ENCODE peak calls at places on chromosomes 16 and 17, in six cellular contexts. One of them, this sample, is unnamed. For H3K4me1, the result is how much of the 10 kb centered on the place peaks cover.

GRCh38 chr17:17847726-17848125 is 10.9 kb upstream of the SREBF1 start:
- DNase-seq in mesenchymal stem cell: no peak
- DNase-seq in stomach: no peak
- DNase-seq in MM.1S: no peak
- DNase-seq in cardiac muscle cell: no peak
- DNase-seq in Peyer's patch: no peak
- DNase-seq in this sample: no peak

GRCh38 chr17:32318071-32318470 is 23.9 kb downstream of the C17orf75 start:
- DNase-seq in mesenchymal stem cell: no peak
- DNase-seq in cardiac muscle cell: no peak
- DNase-seq in MM.1S: no peak
- DNase-seq in Peyer's patch: no peak
- DNase-seq in stomach: no peak
- DNase-seq in this sample: no peak

GRCh38 chr16:88810868-88811599 is 694 bp downstream of the APRT start:
- DNase-seq in MM.1S: peak
- DNase-seq in cardiac muscle cell: peak
- DNase-seq in Peyer's patch: peak
- DNase-seq in stomach: peak
- DNase-seq in mesenchymal stem cell: peak
- DNase-seq in this sample: peak

GRCh38 chr17:31444026-31444425 is 52.6 kb downstream of the RAB11FIP4 start:
- DNase-seq in Peyer's patch: no peak
- DNase-seq in mesenchymal stem cell: no peak
- DNase-seq in stomach: no peak
- DNase-seq in MM.1S: no peak
- DNase-seq in cardiac muscle cell: no peak
- DNase-seq in this sample: no peak

GRCh38 chr17:40443196-40443987 is at the start of gene IGFBP4:
- DNase-seq in stomach: peak
- DNase-seq in cardiac muscle cell: peak
- DNase-seq in Peyer's patch: peak
- DNase-seq in mesenchymal stem cell: peak
- DNase-seq in MM.1S: peak
- DNase-seq in this sample: peak

GRCh38 chr17:33674685-33675084 is 381.6 kb upstream of the ASIC2 start:
- DNase-seq in Peyer's patch: peak
- DNase-seq in MM.1S: peak
- DNase-seq in mesenchymal stem cell: peak
- DNase-seq in cardiac muscle cell: peak
- DNase-seq in stomach: peak
- DNase-seq in this sample: peak

GRCh38 chr16:84647830-84648594 is at the start of gene KLHL36:
- DNase-seq in Peyer's patch: peak
- DNase-seq in stomach: peak
- DNase-seq in mesenchymal stem cell: peak
- DNase-seq in cardiac muscle cell: peak
- DNase-seq in MM.1S: peak
- DNase-seq in this sample: peak

GRCh38 chr16:4135537-4135936 is 19.3 kb upstream of the ADCY9 start:
- DNase-seq in Peyer's patch: no peak
- DNase-seq in cardiac muscle cell: no peak
- DNase-seq in stomach: no peak
- DNase-seq in mesenchymal stem cell: no peak
- DNase-seq in MM.1S: no peak
- DNase-seq in this sample: no peak

GRCh38 chr17:36721560-36722120 is 120.3 kb downstream of the MRM1 start:
- DNase-seq in stomach: no peak
- DNase-seq in mesenchymal stem cell: peak
- DNase-seq in cardiac muscle cell: no peak
- DNase-seq in Peyer's patch: no peak
- DNase-seq in MM.1S: no peak
- DNase-seq in this sample: no peak

GRCh38 chr16:19765860-19766553 is 47.9 kb downstream of the IQCK start:
- DNase-seq in Peyer's patch: peak
- DNase-seq in cardiac muscle cell: no peak
- DNase-seq in mesenchymal stem cell: no peak
- DNase-seq in MM.1S: no peak
- DNase-seq in stomach: peak
- DNase-seq in this sample: no peak

GRCh38 chr17:4152471-4152870 is 9.5 kb downstream of the CYB5D2 start:
- DNase-seq in Peyer's patch: no peak
- DNase-seq in cardiac muscle cell: no peak
- DNase-seq in stomach: no peak
- DNase-seq in MM.1S: no peak
- DNase-seq in mesenchymal stem cell: peak
- DNase-seq in this sample: no peak

GRCh38 chr17:10460062-10460461 is 9.3 kb downstream of the MYH4 start:
- DNase-seq in stomach: no peak
- DNase-seq in cardiac muscle cell: peak
- DNase-seq in mesenchymal stem cell: no peak
- DNase-seq in MM.1S: no peak
- DNase-seq in Peyer's patch: no peak
- DNase-seq in this sample: no peak

GRCh38 chr17:18246880-18247612 is 11.5 kb downstream of the FLII start:
- DNase-seq in cardiac muscle cell: peak
- DNase-seq in mesenchymal stem cell: peak
- DNase-seq in MM.1S: no peak
- DNase-seq in stomach: peak
- DNase-seq in Peyer's patch: peak
- DNase-seq in this sample: peak

GRCh38 chr16:80585764-80586163 is 45.0 kb downstream of the DYNLRB2 start:
- DNase-seq in stomach: no peak
- DNase-seq in Peyer's patch: no peak
- DNase-seq in cardiac muscle cell: no peak
- DNase-seq in mesenchymal stem cell: no peak
- DNase-seq in MM.1S: no peak
- DNase-seq in this sample: no peak

GRCh38 chr17:49093131-49093530 is 39.4 kb upstream of the B4GALNT2 start:
- DNase-seq in Peyer's patch: no peak
- DNase-seq in MM.1S: no peak
- DNase-seq in cardiac muscle cell: no peak
- DNase-seq in stomach: peak
- DNase-seq in mesenchymal stem cell: no peak
- DNase-seq in this sample: no peak

GRCh38 chr17:3603119-3603869 is 5.9 kb downstream of the TRPV1 start:
- DNase-seq in cardiac muscle cell: no peak
- DNase-seq in MM.1S: no peak
- DNase-seq in stomach: no peak
- DNase-seq in Peyer's patch: no peak
- DNase-seq in mesenchymal stem cell: peak
- DNase-seq in this sample: no peak

GRCh38 chr17:29117440-29117753 is 62.8 kb downstream of the MYO18A start:
- DNase-seq in stomach: no peak
- DNase-seq in cardiac muscle cell: no peak
- DNase-seq in MM.1S: no peak
- DNase-seq in mesenchymal stem cell: no peak
- DNase-seq in Peyer's patch: no peak
- DNase-seq in this sample: no peak

GRCh38 chr16:66905633-66906539 is 12.8 kb downstream of the CDH16 start:
- DNase-seq in cardiac muscle cell: peak
- DNase-seq in stomach: peak
- DNase-seq in Peyer's patch: peak
- DNase-seq in mesenchymal stem cell: no peak
- DNase-seq in MM.1S: peak
- DNase-seq in this sample: peak

GRCh38 chr17:32319548-32319905 is 22.4 kb downstream of the C17orf75 start:
- DNase-seq in MM.1S: peak
- DNase-seq in Peyer's patch: peak
- DNase-seq in stomach: peak
- DNase-seq in mesenchymal stem cell: peak
- DNase-seq in cardiac muscle cell: peak
- DNase-seq in this sample: peak

GRCh38 chr17:3004925-3005324 is 58.5 kb downstream of the OR1D5 start:
- DNase-seq in mesenchymal stem cell: no peak
- DNase-seq in cardiac muscle cell: no peak
- DNase-seq in MM.1S: no peak
- DNase-seq in stomach: no peak
- DNase-seq in Peyer's patch: no peak
- DNase-seq in this sample: no peak

GRCh38 chr16:54926166-54926838 is 4.4 kb upstream of the IRX5 start:
- DNase-seq in MM.1S: peak
- DNase-seq in stomach: no peak
- DNase-seq in Peyer's patch: no peak
- DNase-seq in mesenchymal stem cell: peak
- DNase-seq in cardiac muscle cell: no peak
- DNase-seq in this sample: no peak

GRCh38 chr17:70307430-70307829 is 138.1 kb downstream of the KCNJ2 start:
- DNase-seq in cardiac muscle cell: no peak
- DNase-seq in Peyer's patch: no peak
- DNase-seq in stomach: no peak
- DNase-seq in MM.1S: no peak
- DNase-seq in mesenchymal stem cell: no peak
- DNase-seq in this sample: no peak

GRCh38 chr16:1991135-1991551 is 1.4 kb downstream of the SYNGR3 start:
- DNase-seq in mesenchymal stem cell: no peak
- DNase-seq in cardiac muscle cell: no peak
- DNase-seq in stomach: peak
- DNase-seq in MM.1S: no peak
- DNase-seq in Peyer's patch: peak
- DNase-seq in this sample: no peak

GRCh38 chr17:48047113-48047740 is 932 bp upstream of the NFE2L1 start:
- DNase-seq in MM.1S: peak
- DNase-seq in mesenchymal stem cell: no peak
- DNase-seq in cardiac muscle cell: no peak
- DNase-seq in stomach: no peak
- DNase-seq in Peyer's patch: no peak
- DNase-seq in this sample: no peak

GRCh38 chr17:71703701-71704100 is 417.1 kb upstream of the SOX9 start:
- DNase-seq in Peyer's patch: no peak
- DNase-seq in stomach: no peak
- DNase-seq in cardiac muscle cell: no peak
- DNase-seq in MM.1S: no peak
- DNase-seq in mesenchymal stem cell: no peak
- DNase-seq in this sample: no peak

GRCh38 chr17:352421-353212 is at the start of gene RPH3AL:
- DNase-seq in cardiac muscle cell: peak
- DNase-seq in MM.1S: no peak
- DNase-seq in Peyer's patch: peak
- DNase-seq in mesenchymal stem cell: peak
- DNase-seq in stomach: peak
- DNase-seq in this sample: no peak

GRCh38 chr17:30326816-30327215 is 7.0 kb downstream of the TMIGD1 start:
- DNase-seq in MM.1S: no peak
- DNase-seq in cardiac muscle cell: no peak
- DNase-seq in mesenchymal stem cell: no peak
- DNase-seq in Peyer's patch: no peak
- DNase-seq in stomach: no peak
- DNase-seq in this sample: no peak

GRCh38 chr17:21173543-21173942 is 40.4 kb downstream of the TMEM11 start:
- DNase-seq in cardiac muscle cell: peak
- DNase-seq in MM.1S: no peak
- DNase-seq in Peyer's patch: no peak
- DNase-seq in stomach: no peak
- DNase-seq in mesenchymal stem cell: no peak
- DNase-seq in this sample: no peak
- H3K4me1 ChIP-seq in cardiac muscle cell: under half
- H3K4me1 ChIP-seq in MM.1S: under half
- H3K4me1 ChIP-seq in Peyer's patch: under half
- H3K4me1 ChIP-seq in stomach: under half
- H3K4me1 ChIP-seq in mesenchymal stem cell: under half
- H3K4me1 ChIP-seq in this sample: under half

GRCh38 chr16:68286153-68287074 is 22.1 kb downstream of the SLC7A6 start:
- DNase-seq in mesenchymal stem cell: no peak
- DNase-seq in cardiac muscle cell: no peak
- DNase-seq in MM.1S: peak
- DNase-seq in Peyer's patch: no peak
- DNase-seq in stomach: no peak
- DNase-seq in this sample: no peak
- H3K4me1 ChIP-seq in mesenchymal stem cell: under half
- H3K4me1 ChIP-seq in cardiac muscle cell: under half
- H3K4me1 ChIP-seq in MM.1S: half or more
- H3K4me1 ChIP-seq in Peyer's patch: under half
- H3K4me1 ChIP-seq in stomach: under half
- H3K4me1 ChIP-seq in this sample: under half

GRCh38 chr16:27223226-27223610 is 19.9 kb downstream of the KDM8 start:
- DNase-seq in stomach: no peak
- DNase-seq in cardiac muscle cell: no peak
- DNase-seq in MM.1S: no peak
- DNase-seq in mesenchymal stem cell: no peak
- DNase-seq in Peyer's patch: no peak
- DNase-seq in this sample: no peak
- H3K4me1 ChIP-seq in stomach: under half
- H3K4me1 ChIP-seq in cardiac muscle cell: under half
- H3K4me1 ChIP-seq in MM.1S: under half
- H3K4me1 ChIP-seq in mesenchymal stem cell: under half
- H3K4me1 ChIP-seq in Peyer's patch: under half
- H3K4me1 ChIP-seq in this sample: under half

GRCh38 chr17:6497496-6498221 is 53.4 kb downstream of the PIMREG start:
- DNase-seq in MM.1S: no peak
- DNase-seq in cardiac muscle cell: no peak
- DNase-seq in stomach: no peak
- DNase-seq in mesenchymal stem cell: no peak
- DNase-seq in Peyer's patch: peak
- DNase-seq in this sample: no peak
- H3K4me1 ChIP-seq in MM.1S: under half
- H3K4me1 ChIP-seq in cardiac muscle cell: under half
- H3K4me1 ChIP-seq in stomach: under half
- H3K4me1 ChIP-seq in mesenchymal stem cell: under half
- H3K4me1 ChIP-seq in Peyer's patch: under half
- H3K4me1 ChIP-seq in this sample: under half